ENCODE peak calls at places on chromosome 19, in seven cellular contexts. C, G, S, Z, H, J and Q are unnamed samples.

GRCh38 chr19:29502581-29502850 is 23.3 kb upstream of the VSTM2B start:
- DNase-seq in C (no peak), G (no peak), S (no peak), Z (no peak), H (no peak), J (no peak), Q (no peak)

GRCh38 chr19:45506991-45507863 is at the start of gene VASP:
- DNase-seq in C (peak), G (peak), S (peak), Z (peak), H (peak), J (peak), Q (no peak)

GRCh38 chr19:24032651-24033050 is 54.3 kb upstream of the ZNF254 start:
- DNase-seq in C (no peak), G (no peak), S (no peak), Z (no peak), H (no peak), J (no peak), Q (no peak)

GRCh38 chr19:12802267-12803106 is 618 bp downstream of the THSD8 start:
- DNase-seq in C (no peak), G (no peak), S (peak), Z (no peak), H (no peak), J (no peak), Q (no peak)

GRCh38 chr19:52917531-52917930 is 5.7 kb downstream of the ZNF888 start:
- DNase-seq in C (no peak), G (no peak), S (no peak), Z (no peak), H (no peak), J (no peak), Q (no peak)

GRCh38 chr19:40419066-40419612 is 6.0 kb upstream of the PRX start:
- DNase-seq in C (no peak), G (no peak), S (no peak), Z (no peak), H (no peak), J (no peak), Q (no peak)

GRCh38 chr19:38004505-38005223 is 97.7 kb downstream of the SIPA1L3 start:
- DNase-seq in C (peak), G (no peak), S (peak), Z (peak), H (peak), J (peak), Q (peak)

GRCh38 chr19:41428481-41428859 is 1.3 kb upstream of the B3GNT8 start:
- DNase-seq in C (no peak), G (no peak), S (no peak), Z (no peak), H (no peak), J (no peak), Q (no peak)

GRCh38 chr19:55216461-55217198 is 7.3 kb upstream of the PTPRH start:
- DNase-seq in C (peak), G (peak), S (peak), Z (peak), H (peak), J (peak), Q (peak)

GRCh38 chr19:6498294-6499036 is 3.6 kb downstream of the TUBB4A start:
- DNase-seq in C (no peak), G (no peak), S (no peak), Z (no peak), H (no peak), J (no peak), Q (no peak)

GRCh38 chr19:42122691-42123607 is 9.3 kb downstream of the POU2F2 start:
- DNase-seq in C (no peak), G (peak), S (peak), Z (no peak), H (no peak), J (peak), Q (no peak)

GRCh38 chr19:44066305-44066704 is 5.7 kb upstream of the ZNF284 start:
- DNase-seq in C (no peak), G (no peak), S (no peak), Z (no peak), H (no peak), J (no peak), Q (no peak)

GRCh38 chr19:38640368-38640767 is 7.1 kb upstream of the ACTN4 start:
- DNase-seq in C (no peak), G (no peak), S (no peak), Z (no peak), H (no peak), J (no peak), Q (no peak)

GRCh38 chr19:47036233-47036651 is 12.2 kb downstream of the TMEM160 start:
- DNase-seq in C (peak), G (no peak), S (no peak), Z (peak), H (no peak), J (no peak), Q (no peak)

GRCh38 chr19:39173502-39173991 is 23.2 kb upstream of the NCCRP1 start:
- DNase-seq in C (no peak), G (no peak), S (no peak), Z (no peak), H (no peak), J (no peak), Q (no peak)

GRCh38 chr19:16400911-16401675 is 70.7 kb downstream of the EPS15L1 start:
- DNase-seq in C (no peak), G (no peak), S (no peak), Z (no peak), H (peak), J (no peak), Q (no peak)

GRCh38 chr19:6090634-6091033 is 19.7 kb downstream of the RFX2 start:
- DNase-seq in C (no peak), G (no peak), S (no peak), Z (no peak), H (no peak), J (no peak), Q (no peak)

GRCh38 chr19:17037966-17038500 is 11.4 kb upstream of the CPAMD8 start:
- DNase-seq in C (no peak), G (no peak), S (no peak), Z (no peak), H (no peak), J (no peak), Q (no peak)

GRCh38 chr19:15293751-15294505 is 38.4 kb downstream of the BRD4 start:
- DNase-seq in C (no peak), G (no peak), S (peak), Z (peak), H (no peak), J (no peak), Q (no peak)

GRCh38 chr19:28985201-28985600 is 227.8 kb downstream of the UQCRFS1 start:
- DNase-seq in C (no peak), G (no peak), S (no peak), Z (no peak), H (no peak), J (no peak), Q (no peak)

GRCh38 chr19:873084-874019 is 13.9 kb downstream of the CFD start:
- DNase-seq in C (no peak), G (peak), S (peak), Z (peak), H (no peak), J (peak), Q (no peak)

GRCh38 chr19:1424182-1424955 is 13.8 kb upstream of the RPS15 start:
- DNase-seq in C (no peak), G (no peak), S (no peak), Z (no peak), H (no peak), J (no peak), Q (no peak)